ENCODE peak calls at places on chromosomes 2 and 18, in five cellular contexts. H, O, E, A and N are unnamed samples.

GRCh38 chr2:185239491-185239890 is 499.1 kb upstream of the FSIP2 start:
- DNase-seq in H (no peak), O (no peak), E (no peak), A (no peak), N (no peak)

GRCh38 chr2:149394864-149395263 is 64.5 kb downstream of the LYPD6 start:
- DNase-seq in H (no peak), O (no peak), E (no peak), A (no peak), N (no peak)

GRCh38 chr2:71422786-71423185 is 30.6 kb upstream of the DYSF start:
- DNase-seq in H (no peak), O (no peak), E (no peak), A (no peak), N (no peak)

GRCh38 chr2:1024981-1025380 is 74.3 kb downstream of the SNTG2 start:
- DNase-seq in H (no peak), O (no peak), E (no peak), A (no peak), N (peak)

GRCh38 chr2:182360012-182360662 is 66.7 kb downstream of the PDE1A start:
- DNase-seq in H (no peak), O (no peak), E (no peak), A (no peak), N (peak)

GRCh38 chr2:7627587-7627986 is 710.4 kb downstream of the RNF144A start:
- DNase-seq in H (no peak), O (no peak), E (no peak), A (no peak), N (no peak)

GRCh38 chr18:69691008-69691760 is 256.5 kb downstream of the CD226 start:
- DNase-seq in H (no peak), O (no peak), E (no peak), A (no peak), N (no peak)

GRCh38 chr2:108621087-108621559 is 86.9 kb downstream of the LIMS1 start:
- DNase-seq in H (peak), O (peak), E (no peak), A (no peak), N (no peak)

GRCh38 chr2:71788601-71789240 is 335.4 kb downstream of the DYSF start:
- DNase-seq in H (no peak), O (no peak), E (no peak), A (no peak), N (no peak)

GRCh38 chr2:11129598-11130449 is 25.4 kb upstream of the SLC66A3 start:
- DNase-seq in H (peak), O (peak), E (peak), A (no peak), N (peak)

GRCh38 chr2:172436889-172437288 is 9.5 kb downstream of the ITGA6 start:
- DNase-seq in H (no peak), O (no peak), E (no peak), A (no peak), N (no peak)

GRCh38 chr18:54003195-54003594 is 221.3 kb downstream of the MBD2 start:
- DNase-seq in H (no peak), O (no peak), E (no peak), A (no peak), N (no peak)

GRCh38 chr2:203681978-203682377 is 24.5 kb upstream of the CD28 start:
- DNase-seq in H (no peak), O (no peak), E (no peak), A (no peak), N (peak)

GRCh38 chr2:95071856-95072255 is 46.3 kb downstream of the MAL start:
- DNase-seq in H (no peak), O (no peak), E (no peak), A (no peak), N (no peak)

GRCh38 chr2:195711478-195711877 is 54.5 kb downstream of the SLC39A10 start:
- DNase-seq in H (no peak), O (no peak), E (no peak), A (no peak), N (no peak)

GRCh38 chr2:73640537-73640936 is 1.7 kb downstream of the NAT8 start:
- DNase-seq in H (no peak), O (no peak), E (no peak), A (no peak), N (peak)

GRCh38 chr2:20632446-20632990 is 18.4 kb downstream of the HS1BP3 start:
- DNase-seq in H (no peak), O (no peak), E (no peak), A (no peak), N (no peak)

GRCh38 chr2:46723346-46723745 is 192.3 kb downstream of the MCFD2 start:
- DNase-seq in H (no peak), O (no peak), E (no peak), A (no peak), N (no peak)